ENCODE peak calls at places on chromosomes 6 and 20, in seven cellular contexts. F, Q, V, A, R, N and P are unnamed samples.

GRCh38 chr6:143513410-143513809 is 1.9 kb upstream of the FUCA2 start:
- DNase-seq in A (peak; percentile 65), F (peak; percentile 7), Q (no peak), R (no peak), V (peak; percentile 41), N (no peak), P (no peak)

GRCh38 chr20:62449951-62450815 is 22.8 kb upstream of the RBBP8NL start:
- DNase-seq in A (no peak), V (peak; percentile 67), N (no peak), Q (no peak), R (no peak), F (no peak), P (no peak)

GRCh38 chr20:38692436-38693411 is 31.6 kb upstream of the SLC32A1 start:
- DNase-seq in F (peak; percentile 80), N (no peak), A (peak; percentile 59), Q (no peak), V (peak; percentile 80), R (no peak), P (peak; percentile 31)

GRCh38 chr6:6851059-6851658 is 256.6 kb upstream of the RREB1 start:
- DNase-seq in N (no peak), F (no peak), A (no peak), R (no peak), Q (no peak), V (peak; percentile 18), P (no peak)

GRCh38 chr20:41004561-41005360 is 23.9 kb upstream of the TOP1 start:
- DNase-seq in N (no peak), A (no peak), V (no peak), R (no peak), Q (no peak), F (no peak), P (no peak)

GRCh38 chr6:139124887-139125672 is 9.8 kb upstream of the HECA start:
- DNase-seq in F (peak; percentile 89), A (peak; percentile 45), R (peak; percentile 65), Q (peak; percentile 15), V (peak; percentile 39), N (no peak), P (peak; percentile 54)

GRCh38 chr6:145903356-145904102 is 60.6 kb downstream of the SHPRH start:
- DNase-seq in Q (no peak), F (no peak), R (no peak), V (no peak), N (no peak), A (no peak), P (no peak)

GRCh38 chr6:2237001-2237400 is 8.4 kb downstream of the GMDS start:
- DNase-seq in N (no peak), A (no peak), V (no peak), R (no peak), F (no peak), Q (no peak), P (no peak)

GRCh38 chr6:34143884-34144580 is 1.9 kb downstream of the GRM4 start:
- DNase-seq in A (peak; percentile 69), R (no peak), Q (no peak), N (no peak), F (no peak), V (peak; percentile 63), P (no peak)

GRCh38 chr6:31453259-31453658 is 44.7 kb upstream of the MICB start:
- DNase-seq in A (no peak), V (no peak), F (no peak), R (no peak), Q (no peak), N (no peak), P (no peak)

GRCh38 chr6:75285156-75285639 is 606 bp upstream of the TMEM30A start:
- DNase-seq in F (no peak), Q (no peak), V (no peak), R (no peak), N (no peak), A (peak; percentile 39), P (no peak)

GRCh38 chr20:38450412-38450975 is 15.4 kb upstream of the SNHG17 start:
- DNase-seq in F (no peak), A (no peak), N (no peak), Q (no peak), R (no peak), V (no peak), P (no peak)

GRCh38 chr6:130382872-130383490 is 17.2 kb downstream of the TMEM200A start:
- DNase-seq in F (no peak), V (no peak), Q (no peak), N (no peak), A (no peak), R (no peak), P (no peak)

GRCh38 chr20:59830107-59831023 is 103.1 kb downstream of the SYCP2 start:
- DNase-seq in R (no peak), N (no peak), V (no peak), Q (no peak), F (no peak), A (peak; percentile 16), P (no peak)

GRCh38 chr6:32692019-32692418 is 25.6 kb upstream of the HLA-DQB1 start:
- DNase-seq in V (peak; percentile 81), Q (no peak), A (peak; percentile 45), F (peak; percentile 30), N (no peak), R (no peak), P (peak; percentile 31)

GRCh38 chr20:45817652-45818194 is 5.3 kb downstream of the UBE2C start:
- DNase-seq in N (no peak), A (no peak), V (peak; percentile 55), R (no peak), Q (no peak), F (no peak), P (no peak)

GRCh38 chr20:21433329-21433890 is 36.1 kb upstream of the NKX2-4 start:
- DNase-seq in A (no peak), F (no peak), N (no peak), V (no peak), Q (no peak), R (no peak), P (no peak)

GRCh38 chr6:111605100-111605748 is 454 bp downstream of the TRAF3IP2 start:
- DNase-seq in F (peak; percentile 49), Q (no peak), N (peak; percentile 93), V (peak; percentile 40), A (peak; percentile 55), R (peak; percentile 69), P (no peak)

DNA sequence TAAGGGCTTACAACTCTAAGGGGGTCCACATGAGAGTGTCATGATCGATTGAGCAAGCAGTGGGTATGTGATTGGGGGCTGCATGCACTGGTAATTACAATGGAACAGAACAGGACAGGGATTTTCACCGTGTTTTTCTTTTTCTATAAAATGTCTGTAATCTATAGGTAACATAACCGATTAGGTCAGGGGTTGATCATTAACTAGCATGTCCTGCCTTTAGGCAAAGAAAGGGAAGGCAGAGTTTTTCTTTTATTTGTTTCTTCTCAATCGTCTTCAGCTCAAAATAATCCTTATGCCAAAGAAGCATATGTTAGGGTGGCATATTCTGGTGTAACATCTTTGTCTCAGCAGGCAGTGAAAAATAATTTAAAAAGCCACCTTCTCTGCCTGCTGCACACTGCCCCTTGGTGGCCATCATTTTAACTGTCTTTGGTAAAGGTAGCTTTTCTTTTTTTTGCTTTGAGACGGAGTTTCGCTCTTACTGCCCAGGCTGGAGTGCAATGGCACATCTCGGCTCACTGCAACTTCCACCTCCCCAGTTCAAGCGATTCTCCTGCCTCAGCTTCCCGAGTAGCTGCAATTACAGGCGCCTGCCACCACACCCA is 9.7 kb upstream of the CEP43 start:
- DNase-seq in F (peak; percentile 34), V (peak; percentile 4), Q (no peak), R (no peak), A (no peak), N (no peak), P (no peak)
- TF ChIP-seq CTCF in F (peak; percentile 58), V (peak; percentile 17), Q (peak; percentile 25), R (no peak), A (peak; percentile 67), N (no peak), P (peak; percentile 63)

GRCh38 chr6:36362551-36363389 is 24.7 kb downstream of the ETV7 start:
- DNase-seq in R (no peak), N (no peak), A (no peak), V (no peak), Q (no peak), F (peak; percentile 8), P (no peak)

GRCh38 chr6:36358235-36358915 is 21.7 kb upstream of the BNIP5 start:
- DNase-seq in F (no peak), N (peak; percentile 87), Q (no peak), R (no peak), A (no peak), V (peak; percentile 28), P (no peak)

GRCh38 chr6:36357872-36358234 is 21.2 kb upstream of the BNIP5 start:
- DNase-seq in F (no peak), Q (no peak), V (no peak), N (no peak), R (no peak), A (no peak), P (no peak)

GRCh38 chr6:36361071-36361470 is 24.4 kb upstream of the BNIP5 start:
- DNase-seq in A (no peak), Q (no peak), V (no peak), F (no peak), N (no peak), R (no peak), P (no peak)

GRCh38 chr6:36360241-36361054 is 23.8 kb upstream of the BNIP5 start:
- DNase-seq in V (peak; percentile 85), Q (no peak), F (peak; percentile 75), R (peak; percentile 75), A (peak; percentile 78), N (peak; percentile 86), P (peak; percentile 55)
- TF ChIP-seq CTCF in V (peak; percentile 82), Q (peak; percentile 83), F (peak; percentile 90), R (peak; percentile 74), A (peak; percentile 74), N (peak; percentile 41), P (peak; percentile 81)

DNA sequence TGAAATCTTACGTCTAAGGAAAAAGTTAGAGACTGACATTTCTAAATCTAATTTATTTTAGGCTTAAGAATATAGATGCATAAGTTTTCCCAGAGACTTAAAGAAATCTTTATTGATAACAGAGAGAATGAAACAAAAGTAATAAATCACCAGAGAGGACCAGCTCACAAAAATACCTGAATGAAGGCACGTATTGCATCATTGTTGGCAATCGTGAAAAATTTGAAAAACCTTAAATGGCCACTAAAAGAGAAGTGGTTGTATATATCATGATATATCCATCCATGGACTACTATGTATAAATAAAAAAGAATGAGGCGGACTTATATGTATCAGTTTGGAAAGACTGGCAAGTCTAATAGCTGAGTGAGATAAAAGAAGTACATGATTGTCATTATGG is 155.8 kb upstream of the SALL4 start:
- DNase-seq in Q (no peak), A (no peak), R (no peak), V (no peak), F (no peak), N (no peak), P (no peak)
- TF ChIP-seq CTCF in Q (no peak), A (no peak), R (no peak), V (no peak), F (no peak), N (no peak), P (no peak)

GRCh38 chr6:44925100-44925739 is 402.9 kb upstream of the RUNX2 start:
- DNase-seq in A (peak; percentile 39), V (peak; percentile 36), F (no peak), R (no peak), Q (no peak), N (no peak), P (no peak)

GRCh38 chr6:44931385-44931784 is 396.7 kb upstream of the RUNX2 start:
- DNase-seq in Q (no peak), A (no peak), N (no peak), F (no peak), V (no peak), R (no peak), P (no peak)

GRCh38 chr6:44923416-44923815 is 404.7 kb upstream of the RUNX2 start:
- DNase-seq in V (no peak), N (no peak), F (no peak), A (no peak), Q (no peak), R (no peak), P (no peak)

GRCh38 chr6:44921787-44922186 is 406.3 kb upstream of the RUNX2 start:
- DNase-seq in A (no peak), Q (no peak), F (no peak), R (no peak), V (peak; percentile 26), N (no peak), P (no peak)

GRCh38 chr6:44926556-44926955 is 401.6 kb upstream of the RUNX2 start:
- DNase-seq in N (no peak), A (no peak), R (no peak), V (no peak), F (no peak), Q (no peak), P (no peak)
- TF ChIP-seq CTCF in N (no peak), A (no peak), R (no peak), V (no peak), F (no peak), Q (no peak), P (no peak)